ENCODE peak calls at places on chromosome 7, in eight cellular contexts. One of them, this sample, is unnamed.

GRCh38 chr7:103574536-103574935 is 128.5 kb upstream of the SLC26A5 start:
- DNase-seq in fibroblast of pulmonary artery: no peak
- DNase-seq in PC-3: no peak
- DNase-seq in AG10803: no peak
- DNase-seq in hepatocyte: no peak
- DNase-seq in stomach: no peak
- DNase-seq in Peyer's patch: no peak
- DNase-seq in upper lobe of right lung: no peak
- DNase-seq in this sample: no peak

GRCh38 chr7:27100601-27101187 is 1.8 kb downstream of the HOXA2 start:
- DNase-seq in PC-3: no peak
- DNase-seq in upper lobe of right lung: no peak
- DNase-seq in fibroblast of pulmonary artery: no peak
- DNase-seq in stomach: no peak
- DNase-seq in hepatocyte: no peak
- DNase-seq in AG10803: no peak
- DNase-seq in Peyer's patch: no peak
- DNase-seq in this sample: no peak

GRCh38 chr7:70696139-70696782 is 435.7 kb upstream of the GALNT17 start:
- DNase-seq in AG10803: peak; percentile 45
- DNase-seq in hepatocyte: no peak
- DNase-seq in fibroblast of pulmonary artery: no peak
- DNase-seq in Peyer's patch: no peak
- DNase-seq in upper lobe of right lung: no peak
- DNase-seq in stomach: no peak
- DNase-seq in PC-3: no peak
- DNase-seq in this sample: no peak

GRCh38 chr7:74002474-74003017 is 25.4 kb upstream of the ELN start:
- DNase-seq in hepatocyte: no peak
- DNase-seq in stomach: peak; percentile 63
- DNase-seq in fibroblast of pulmonary artery: peak; percentile 69
- DNase-seq in AG10803: peak; percentile 84
- DNase-seq in Peyer's patch: peak; percentile 72
- DNase-seq in upper lobe of right lung: peak; percentile 78
- DNase-seq in PC-3: peak; percentile 72
- DNase-seq in this sample: peak; percentile 94

GRCh38 chr7:117017017-117017451 is 63.7 kb downstream of the ST7 start:
- DNase-seq in Peyer's patch: no peak
- DNase-seq in PC-3: no peak
- DNase-seq in stomach: no peak
- DNase-seq in upper lobe of right lung: no peak
- DNase-seq in fibroblast of pulmonary artery: no peak
- DNase-seq in hepatocyte: no peak
- DNase-seq in AG10803: no peak
- DNase-seq in this sample: no peak

GRCh38 chr7:148753224-148753623 is 54.5 kb downstream of the CUL1 start:
- DNase-seq in fibroblast of pulmonary artery: peak; percentile 44
- DNase-seq in upper lobe of right lung: no peak
- DNase-seq in stomach: no peak
- DNase-seq in PC-3: no peak
- DNase-seq in Peyer's patch: no peak
- DNase-seq in AG10803: peak; percentile 1
- DNase-seq in hepatocyte: no peak
- DNase-seq in this sample: peak; percentile 58

GRCh38 chr7:105639677-105640493 is 58.6 kb upstream of the EFCAB10 start:
- DNase-seq in hepatocyte: no peak
- DNase-seq in Peyer's patch: no peak
- DNase-seq in upper lobe of right lung: peak; percentile 41
- DNase-seq in stomach: no peak
- DNase-seq in fibroblast of pulmonary artery: no peak
- DNase-seq in PC-3: no peak
- DNase-seq in AG10803: no peak
- DNase-seq in this sample: no peak

GRCh38 chr7:88789480-88790064 is 6.0 kb downstream of the TEX47 start:
- DNase-seq in fibroblast of pulmonary artery: peak; percentile 46
- DNase-seq in hepatocyte: peak; percentile 30
- DNase-seq in stomach: no peak
- DNase-seq in AG10803: peak; percentile 8
- DNase-seq in Peyer's patch: no peak
- DNase-seq in upper lobe of right lung: no peak
- DNase-seq in PC-3: peak; percentile 60
- DNase-seq in this sample: peak; percentile 27

GRCh38 chr7:116728413-116728812 is 56.4 kb downstream of the MET start:
- DNase-seq in stomach: no peak
- DNase-seq in PC-3: no peak
- DNase-seq in Peyer's patch: no peak
- DNase-seq in AG10803: no peak
- DNase-seq in upper lobe of right lung: no peak
- DNase-seq in fibroblast of pulmonary artery: no peak
- DNase-seq in hepatocyte: no peak
- DNase-seq in this sample: no peak

GRCh38 chr7:12771378-12771877 is 84.0 kb downstream of the ARL4A start:
- DNase-seq in Peyer's patch: peak; percentile 60
- DNase-seq in hepatocyte: no peak
- DNase-seq in fibroblast of pulmonary artery: peak; percentile 50
- DNase-seq in upper lobe of right lung: no peak
- DNase-seq in AG10803: peak; percentile 70
- DNase-seq in stomach: no peak
- DNase-seq in PC-3: no peak
- DNase-seq in this sample: no peak

GRCh38 chr7:94687810-94688209 is 31.9 kb upstream of the SGCE start:
- DNase-seq in stomach: no peak
- DNase-seq in Peyer's patch: no peak
- DNase-seq in upper lobe of right lung: no peak
- DNase-seq in PC-3: no peak
- DNase-seq in fibroblast of pulmonary artery: peak; percentile 38
- DNase-seq in hepatocyte: no peak
- DNase-seq in AG10803: peak; percentile 18
- DNase-seq in this sample: no peak
- H3K4me3 ChIP-seq in stomach: no peak overlapping the region
- H3K4me3 ChIP-seq in Peyer's patch: no peak overlapping the region
- H3K4me3 ChIP-seq in upper lobe of right lung: no peak overlapping the region
- H3K4me3 ChIP-seq in PC-3: no peak overlapping the region
- H3K4me3 ChIP-seq in fibroblast of pulmonary artery: no peak overlapping the region
- H3K4me3 ChIP-seq in hepatocyte: no peak overlapping the region
- H3K4me3 ChIP-seq in AG10803: no peak overlapping the region
- H3K4me3 ChIP-seq in this sample: no peak overlapping the region

GRCh38 chr7:123534383-123535260 is at the start of gene IQUB:
- DNase-seq in hepatocyte: peak; percentile 99
- DNase-seq in PC-3: peak; percentile 93
- DNase-seq in upper lobe of right lung: peak; percentile 99
- DNase-seq in Peyer's patch: peak; percentile 99
- DNase-seq in AG10803: peak; percentile 96
- DNase-seq in fibroblast of pulmonary artery: peak; percentile 98
- DNase-seq in stomach: peak; percentile 99
- DNase-seq in this sample: peak; percentile 96

GRCh38 chr7:123538897-123539296 is 4.5 kb upstream of the IQUB start:
- DNase-seq in upper lobe of right lung: no peak
- DNase-seq in hepatocyte: no peak
- DNase-seq in AG10803: no peak
- DNase-seq in PC-3: peak; percentile 36
- DNase-seq in Peyer's patch: no peak
- DNase-seq in fibroblast of pulmonary artery: no peak
- DNase-seq in stomach: no peak
- DNase-seq in this sample: no peak

GRCh38 chr7:123538189-123538714 is 3.9 kb upstream of the IQUB start:
- DNase-seq in PC-3: peak; percentile 72
- DNase-seq in upper lobe of right lung: no peak
- DNase-seq in AG10803: peak; percentile 64
- DNase-seq in fibroblast of pulmonary artery: peak; percentile 72
- DNase-seq in Peyer's patch: no peak
- DNase-seq in hepatocyte: peak; percentile 23
- DNase-seq in stomach: no peak
- DNase-seq in this sample: no peak

GRCh38 chr7:123535517-123535916 is 1.1 kb upstream of the IQUB start:
- DNase-seq in Peyer's patch: no peak
- DNase-seq in upper lobe of right lung: no peak
- DNase-seq in PC-3: no peak
- DNase-seq in stomach: no peak
- DNase-seq in AG10803: no peak
- DNase-seq in fibroblast of pulmonary artery: no peak
- DNase-seq in hepatocyte: no peak
- DNase-seq in this sample: no peak

GRCh38 chr7:123537026-123537642 is 2.7 kb upstream of the IQUB start:
- DNase-seq in fibroblast of pulmonary artery: peak; percentile 58
- DNase-seq in hepatocyte: peak; percentile 21
- DNase-seq in PC-3: peak; percentile 55
- DNase-seq in upper lobe of right lung: no peak
- DNase-seq in stomach: no peak
- DNase-seq in Peyer's patch: no peak
- DNase-seq in AG10803: peak; percentile 29
- DNase-seq in this sample: peak; percentile 35
- TF ChIP-seq CTCF in fibroblast of pulmonary artery: peak; percentile 51
- TF ChIP-seq CTCF in hepatocyte: peak; percentile 73
- TF ChIP-seq CTCF in PC-3: peak; percentile 54
- TF ChIP-seq CTCF in upper lobe of right lung: peak; percentile 64
- TF ChIP-seq CTCF in stomach: peak; percentile 35
- TF ChIP-seq CTCF in Peyer's patch: peak; percentile 55
- TF ChIP-seq CTCF in AG10803: peak; percentile 59
- TF ChIP-seq CTCF in this sample: peak; percentile 13

GRCh38 chr7:127844165-127844564 is 187.1 kb downstream of the LRRC4 start:
- DNase-seq in stomach: no peak
- DNase-seq in upper lobe of right lung: no peak
- DNase-seq in hepatocyte: no peak
- DNase-seq in Peyer's patch: no peak
- DNase-seq in fibroblast of pulmonary artery: no peak
- DNase-seq in PC-3: no peak
- DNase-seq in AG10803: no peak
- DNase-seq in this sample: no peak
- H3K4me3 ChIP-seq in stomach: no peak overlapping the region
- H3K4me3 ChIP-seq in upper lobe of right lung: no peak overlapping the region
- H3K4me3 ChIP-seq in hepatocyte: no peak overlapping the region
- H3K4me3 ChIP-seq in Peyer's patch: no peak overlapping the region
- H3K4me3 ChIP-seq in fibroblast of pulmonary artery: no peak overlapping the region
- H3K4me3 ChIP-seq in PC-3: no peak overlapping the region
- H3K4me3 ChIP-seq in AG10803: no peak overlapping the region
- H3K4me3 ChIP-seq in this sample: no peak overlapping the region

GRCh38 chr7:100476903-100477870 is 1.8 kb downstream of the TSC22D4 start:
- DNase-seq in stomach: no peak
- DNase-seq in AG10803: no peak
- DNase-seq in fibroblast of pulmonary artery: no peak
- DNase-seq in hepatocyte: no peak
- DNase-seq in upper lobe of right lung: no peak
- DNase-seq in Peyer's patch: peak; percentile 62
- DNase-seq in PC-3: no peak
- DNase-seq in this sample: peak; percentile 69
- TF ChIP-seq CTCF in stomach: no peak
- TF ChIP-seq CTCF in AG10803: peak; percentile 38
- TF ChIP-seq CTCF in fibroblast of pulmonary artery: peak; percentile 30
- TF ChIP-seq CTCF in hepatocyte: peak; percentile 37
- TF ChIP-seq CTCF in upper lobe of right lung: peak; percentile 28
- TF ChIP-seq CTCF in Peyer's patch: peak; percentile 11
- TF ChIP-seq CTCF in PC-3: peak; percentile 46
- TF ChIP-seq CTCF in this sample: peak; percentile 59

DNA sequence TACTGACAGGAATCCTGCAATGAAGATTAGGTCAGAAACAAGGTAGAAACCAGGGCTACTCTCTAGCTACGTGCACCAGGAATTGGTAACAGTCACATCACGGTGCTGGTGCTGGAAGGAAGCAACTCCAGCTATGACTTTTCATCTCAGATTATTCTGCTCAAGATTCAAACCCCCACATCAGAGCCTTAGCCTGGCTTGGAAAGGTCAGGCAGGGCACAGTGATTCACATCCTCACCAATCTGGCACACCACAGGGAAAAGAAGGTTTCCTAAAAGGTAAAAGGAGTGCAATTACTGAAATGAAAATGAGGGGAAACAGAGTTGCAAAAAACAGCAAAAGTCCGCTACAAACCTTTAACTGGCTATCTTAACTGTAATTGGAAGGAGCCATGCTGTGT is 240.2 kb upstream of the NPSR1 start:
- DNase-seq in AG10803: no peak
- DNase-seq in Peyer's patch: no peak
- DNase-seq in fibroblast of pulmonary artery: no peak
- DNase-seq in stomach: no peak
- DNase-seq in PC-3: no peak
- DNase-seq in hepatocyte: no peak
- DNase-seq in upper lobe of right lung: no peak
- DNase-seq in this sample: no peak
- H3K4me3 ChIP-seq in AG10803: no peak overlapping the region
- H3K4me3 ChIP-seq in Peyer's patch: no peak overlapping the region
- H3K4me3 ChIP-seq in fibroblast of pulmonary artery: no peak overlapping the region
- H3K4me3 ChIP-seq in stomach: no peak overlapping the region
- H3K4me3 ChIP-seq in PC-3: no peak overlapping the region
- H3K4me3 ChIP-seq in hepatocyte: no peak overlapping the region
- H3K4me3 ChIP-seq in upper lobe of right lung: no peak overlapping the region
- H3K4me3 ChIP-seq in this sample: no peak overlapping the region

DNA sequence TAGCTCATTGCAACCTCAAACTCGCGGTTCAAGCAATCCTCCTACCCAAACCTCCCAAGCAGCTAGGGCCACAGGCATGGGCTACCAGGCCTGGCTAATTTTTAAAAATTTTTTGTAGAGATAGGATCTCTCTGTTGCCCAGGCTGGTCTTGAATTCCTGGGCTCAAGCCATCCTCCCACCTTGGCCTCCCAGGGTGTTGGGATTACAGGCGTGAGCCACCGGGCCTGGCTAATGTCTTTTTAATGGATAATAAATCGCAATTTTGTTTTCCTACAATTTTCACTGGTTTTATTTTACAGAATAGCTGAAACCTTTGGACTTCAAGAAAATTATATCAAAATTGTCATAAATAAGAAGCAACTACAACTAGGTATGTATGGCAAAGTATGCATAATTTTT is 10.9 kb downstream of the NUB1 start:
- DNase-seq in Peyer's patch: peak; percentile 34
- DNase-seq in fibroblast of pulmonary artery: no peak
- DNase-seq in PC-3: no peak
- DNase-seq in stomach: no peak
- DNase-seq in upper lobe of right lung: no peak
- DNase-seq in AG10803: no peak
- DNase-seq in hepatocyte: no peak
- DNase-seq in this sample: no peak
- TF ChIP-seq CTCF in Peyer's patch: no peak
- TF ChIP-seq CTCF in fibroblast of pulmonary artery: no peak
- TF ChIP-seq CTCF in PC-3: no peak
- TF ChIP-seq CTCF in stomach: no peak
- TF ChIP-seq CTCF in upper lobe of right lung: no peak
- TF ChIP-seq CTCF in AG10803: no peak
- TF ChIP-seq CTCF in hepatocyte: no peak
- TF ChIP-seq CTCF in this sample: no peak

DNA sequence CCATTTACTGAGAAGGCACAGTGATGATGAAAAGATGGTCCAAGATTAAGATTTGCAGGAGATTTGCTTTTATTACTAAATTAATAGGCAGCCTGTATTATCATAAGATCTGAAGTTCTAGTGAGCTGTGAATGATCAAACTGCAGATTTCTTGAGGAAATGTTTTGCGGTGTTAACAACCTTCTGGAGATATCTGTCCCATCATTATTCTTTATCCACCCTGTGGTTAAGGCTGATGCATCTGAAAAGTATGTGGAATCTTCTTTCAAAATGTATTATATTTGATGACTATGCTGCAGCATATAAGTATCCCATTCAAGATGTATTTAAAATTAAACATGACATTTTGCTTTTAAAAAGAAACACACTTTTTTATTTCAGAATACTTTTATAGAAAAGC is 150.3 kb downstream of the POLR1F start:
- DNase-seq in Peyer's patch: no peak
- DNase-seq in PC-3: peak; percentile 74
- DNase-seq in stomach: no peak
- DNase-seq in upper lobe of right lung: no peak
- DNase-seq in hepatocyte: no peak
- DNase-seq in AG10803: peak; percentile 29
- DNase-seq in fibroblast of pulmonary artery: peak; percentile 39
- DNase-seq in this sample: no peak
- H3K4me3 ChIP-seq in Peyer's patch: no peak overlapping the region
- H3K4me3 ChIP-seq in PC-3: no peak overlapping the region
- H3K4me3 ChIP-seq in stomach: no peak overlapping the region
- H3K4me3 ChIP-seq in upper lobe of right lung: no peak overlapping the region
- H3K4me3 ChIP-seq in hepatocyte: no peak overlapping the region
- H3K4me3 ChIP-seq in AG10803: no peak overlapping the region
- H3K4me3 ChIP-seq in fibroblast of pulmonary artery: no peak overlapping the region
- H3K4me3 ChIP-seq in this sample: no peak overlapping the region